ENCODE peak calls at places on chromosomes 3 and 15, in nine cellular contexts. N, T, O, J, P, L, H, U and Y are unnamed samples.

GRCh38 chr3:67788396-67788795 is 134.0 kb upstream of the SUCLG2 start:
- DNase-seq in N (no peak), L (no peak), P (no peak), T (no peak), H (no peak), J (no peak), U (no peak), O (no peak), Y (no peak)

GRCh38 chr3:64343692-64344440 is 118.6 kb upstream of the PRICKLE2 start:
- DNase-seq in T (no peak), O (no peak), U (peak; percentile 93), L (peak; percentile 90), P (no peak), N (no peak), H (no peak), J (no peak), Y (no peak)

GRCh38 chr15:63630036-63630751 is 33.0 kb downstream of the FBXL22 start:
- DNase-seq in T (no peak), O (no peak), H (no peak), J (no peak), L (no peak), U (peak; percentile 59), N (no peak), P (no peak), Y (no peak)

GRCh38 chr15:40902605-40903561 is 8.6 kb downstream of the VPS18 start:
- DNase-seq in N (no peak), L (no peak), O (no peak), T (peak; percentile 45), J (no peak), P (peak; percentile 83), U (peak; percentile 85), H (no peak), Y (no peak)

GRCh38 chr3:47266709-47267489 is 15.7 kb downstream of the KIF9 start:
- DNase-seq in N (peak; percentile 68), P (peak; percentile 70), T (no peak), J (peak; percentile 51), L (peak; percentile 64), U (peak; percentile 88), H (no peak), O (no peak), Y (no peak)

GRCh38 chr15:65184305-65184943 is 718 bp downstream of the CLPX start:
- DNase-seq in H (no peak), L (no peak), P (peak; percentile 47), U (peak; percentile 72), J (no peak), T (peak; percentile 81), O (no peak), N (no peak), Y (no peak)

GRCh38 chr15:74635228-74635627 is 19.6 kb downstream of the CLK3 start:
- DNase-seq in U (peak; percentile 53), P (no peak), H (peak; percentile 31), T (peak; percentile 85), O (no peak), J (no peak), L (peak; percentile 53), N (no peak), Y (no peak)

GRCh38 chr15:51876169-51876568 is 46.7 kb downstream of the TMOD3 start:
- DNase-seq in T (no peak), H (no peak), J (no peak), N (no peak), P (no peak), O (no peak), U (no peak), L (no peak), Y (no peak)

GRCh38 chr3:157405457-157405856 is 31.2 kb upstream of the PTX3 start:
- DNase-seq in T (no peak), J (no peak), P (no peak), U (peak; percentile 55), L (no peak), N (no peak), H (no peak), O (no peak), Y (no peak)

GRCh38 chr3:136929984-136930671 is 27.7 kb upstream of the IL20RB start:
- DNase-seq in L (peak; percentile 54), N (no peak), O (no peak), P (peak; percentile 59), H (no peak), J (no peak), U (peak; percentile 69), T (no peak), Y (no peak)

GRCh38 chr3:55439657-55440405 is 47.3 kb downstream of the WNT5A start:
- DNase-seq in P (no peak), U (no peak), O (no peak), J (no peak), T (no peak), N (no peak), L (no peak), H (no peak), Y (no peak)

GRCh38 chr3:118803096-118803476 is 231.6 kb downstream of the IGSF11 start:
- DNase-seq in H (no peak), L (no peak), J (no peak), O (no peak), U (no peak), T (no peak), N (no peak), P (no peak), Y (no peak)